ENCODE peak calls at places on chromosomes 16 and 17, in eight cellular contexts. F is stimulated activated CD4-positive, alpha-beta T cell treated with anti-CD3 and anti-CD28 coated beads, Interleukin-2, amount 100 ng/mL, for 48 hours; L is effector memory CD8-positive, alpha-beta T cell; E is nephron progenitor cell; S is activated T-helper 9 cell treated with anti-CD3 and anti-CD28 coated beads, Interleukin-2, amount 50 U/mL, for 16 hours; C is anterior cingulate cortex; V is left ventricle myocardium inferior; B is T-helper 9 cell. X is an unnamed sample.

GRCh38 chr17:9436629-9437028 is 139.0 kb downstream of the STX8 start:
- DNase-seq in V (no peak), F (no peak), E (no peak), C (no peak), L (no peak), S (no peak), B (no peak), X (no peak)

GRCh38 chr17:50934161-50934560 is 68.0 kb upstream of the TOB1 start:
- DNase-seq in V (no peak), S (no peak), C (no peak), E (no peak), L (no peak), F (no peak), B (no peak), X (no peak)

GRCh38 chr17:4759776-4760236 is 11.9 kb upstream of the TM4SF5 start:
- DNase-seq in L (no peak), C (no peak), E (no peak), V (no peak), F (no peak), B (no peak), S (no peak), X (no peak)

GRCh38 chr16:58850019-58850626 is 116.0 kb upstream of the GOT2 start:
- DNase-seq in L (no peak), C (no peak), B (no peak), S (no peak), F (no peak), V (no peak), E (no peak), X (no peak)

GRCh38 chr16:88599092-88599733 is 29.0 kb downstream of the ZC3H18 start:
- DNase-seq in F (no peak), V (peak), E (no peak), B (no peak), C (no peak), S (no peak), L (no peak), X (peak)

GRCh38 chr17:57861000-57861736 is 11.3 kb upstream of the MRPS23 start:
- DNase-seq in S (no peak), E (peak), B (peak), L (peak), V (peak), C (no peak), F (no peak), X (no peak)

GRCh38 chr16:58032710-58033293 is 7.2 kb downstream of the MMP15 start:
- DNase-seq in S (no peak), F (no peak), E (peak), L (no peak), C (peak), V (peak), B (no peak), X (peak)

GRCh38 chr17:13786000-13786598 is 184.4 kb upstream of the HS3ST3A1 start:
- DNase-seq in E (no peak), F (no peak), S (no peak), C (no peak), B (no peak), V (no peak), L (no peak), X (no peak)

GRCh38 chr16:27286446-27286845 is 17.9 kb upstream of the NSMCE1 start:
- DNase-seq in L (no peak), V (no peak), B (no peak), E (no peak), C (no peak), S (no peak), F (no peak), X (no peak)

GRCh38 chr17:78697122-78697845 is 84.8 kb downstream of the CYTH1 start:
- DNase-seq in C (peak), F (no peak), V (no peak), E (no peak), L (no peak), S (no peak), B (no peak), X (no peak)

GRCh38 chr17:39080416-39081179 is 70.8 kb downstream of the PLXDC1 start:
- DNase-seq in C (no peak), E (no peak), S (no peak), F (no peak), L (no peak), V (peak), B (no peak), X (no peak)

GRCh38 chr16:68072038-68072695 is 13.0 kb upstream of the NFATC3 start:
- DNase-seq in C (no peak), L (no peak), F (no peak), E (no peak), B (no peak), V (no peak), S (no peak), X (no peak)

GRCh38 chr16:1613728-1614225 is 1.6 kb downstream of the CRAMP1 start:
- DNase-seq in E (peak), F (no peak), S (no peak), C (no peak), L (no peak), V (no peak), B (no peak), X (no peak)

GRCh38 chr16:19001788-19002187 is 18.1 kb downstream of the TMC7 start:
- DNase-seq in B (no peak), S (no peak), L (no peak), F (no peak), E (no peak), C (no peak), V (no peak), X (peak)

GRCh38 chr17:76356803-76357456 is 3.2 kb upstream of the PRPSAP1 start:
- DNase-seq in E (no peak), L (no peak), S (no peak), B (no peak), F (no peak), C (no peak), V (no peak), X (no peak)

GRCh38 chr17:72580321-72581127 is 459.7 kb downstream of the SOX9 start:
- DNase-seq in B (no peak), E (no peak), V (no peak), S (no peak), L (no peak), C (no peak), F (no peak), X (no peak)

GRCh38 chr16:48608871-48609452 is 1.0 kb downstream of the N4BP1 start:
- DNase-seq in L (peak), V (no peak), E (peak), S (peak), F (no peak), C (no peak), B (no peak), X (no peak)

GRCh38 chr17:77783991-77784820 is 174.3 kb upstream of the TNRC6C start:
- DNase-seq in L (peak), S (peak), B (peak), F (peak), C (no peak), E (no peak), V (no peak), X (no peak)

GRCh38 chr17:2723505-2723996 is 12.0 kb upstream of the CLUH start:
- DNase-seq in E (no peak), C (no peak), L (no peak), F (no peak), B (no peak), S (no peak), V (no peak), X (no peak)

GRCh38 chr16:87806246-87806607 is 40.4 kb upstream of the KLHDC4 start:
- DNase-seq in C (no peak), B (no peak), L (no peak), S (no peak), F (no peak), V (no peak), E (no peak), X (no peak)

GRCh38 chr16:85037050-85037410 is 9.4 kb downstream of the KIAA0513 start:
- DNase-seq in C (no peak), B (no peak), L (no peak), F (no peak), V (no peak), E (no peak), S (no peak), X (no peak)

GRCh38 chr16:1378087-1378803 is 26.5 kb downstream of the GNPTG start:
- DNase-seq in C (no peak), S (no peak), L (no peak), F (no peak), E (no peak), B (no peak), V (no peak), X (no peak)

GRCh38 chr16:12323007-12323699 is 346.6 kb downstream of the SNX29 start:
- DNase-seq in L (peak), V (no peak), F (peak), S (peak), C (no peak), E (no peak), B (no peak), X (no peak)

GRCh38 chr16:79776243-79776884 is 175.8 kb upstream of the MAF start:
- DNase-seq in S (no peak), F (no peak), C (no peak), B (no peak), E (no peak), L (no peak), V (peak), X (no peak)

GRCh38 chr17:40021471-40021961 is 6.3 kb downstream of the CSF3 start:
- DNase-seq in V (no peak), B (no peak), C (no peak), S (no peak), F (no peak), L (no peak), E (no peak), X (no peak)

GRCh38 chr16:72064361-72064894 is 1.4 kb downstream of the HPR start:
- DNase-seq in L (no peak), V (no peak), C (no peak), B (no peak), F (no peak), E (no peak), S (no peak), X (no peak)

GRCh38 chr16:50771366-50771765 is 29.5 kb downstream of the CYLD start:
- DNase-seq in S (no peak), V (no peak), B (no peak), E (no peak), L (no peak), F (no peak), C (no peak), X (no peak)

GRCh38 chr16:55236655-55237054 is 87.3 kb upstream of the IRX6 start:
- DNase-seq in E (no peak), S (no peak), F (no peak), B (no peak), V (no peak), L (no peak), C (no peak), X (no peak)

GRCh38 chr17:50464121-50464520 is 4.6 kb downstream of the CHAD start:
- DNase-seq in S (no peak), V (no peak), F (no peak), C (no peak), L (no peak), E (no peak), B (no peak), X (no peak)

GRCh38 chr17:82623707-82624106 is 24.5 kb downstream of the WDR45B start:
- DNase-seq in B (no peak), V (no peak), S (no peak), E (no peak), C (no peak), F (no peak), L (no peak), X (no peak)

GRCh38 chr16:69890114-69890890 is 60.8 kb upstream of the CLEC18A start:
- DNase-seq in F (no peak), V (peak), C (peak), S (no peak), E (peak), B (no peak), L (no peak), X (peak)